ENCODE peak calls at places on chromosomes 2 and 18, in ten cellular contexts. E is psoas muscle, Q is AG04449, L is upper lobe of right lung, Y is IMR-90, J is AG04450, N is PC-3, D is HFF-Myc, X is A549, R is mesothelial cell of epicardium. M is an unnamed sample.

GRCh38 chr2:240646061-240646899 is 21.0 kb downstream of the GPR35 start:
- DNase-seq in E (no peak), Q (no peak), L (no peak), Y (no peak), J (no peak), N (no peak), D (no peak), X (no peak), R (peak), M (no peak)

GRCh38 chr2:112637289-112637660 is 8.5 kb upstream of the SLC20A1 start:
- DNase-seq in E (no peak), Q (no peak), L (no peak), Y (no peak), J (no peak), N (no peak), D (no peak), X (no peak), R (no peak), M (no peak)

GRCh38 chr2:120871016-120871635 is 135.5 kb downstream of the GLI2 start:
- DNase-seq in E (no peak), Q (no peak), L (no peak), Y (no peak), J (no peak), N (no peak), D (no peak), X (no peak), R (no peak), M (no peak)

GRCh38 chr2:128779301-128780095 is 460.8 kb upstream of the HS6ST1 start:
- DNase-seq in E (no peak), Q (no peak), L (peak), Y (no peak), J (no peak), N (no peak), D (no peak), X (no peak), R (no peak), M (no peak)

GRCh38 chr2:164569334-164569733 is 51.9 kb downstream of the GRB14 start:
- DNase-seq in E (no peak), Q (no peak), L (no peak), Y (no peak), J (no peak), N (no peak), D (no peak), X (no peak), R (no peak), M (no peak)

GRCh38 chr18:34857310-34857709 is 147.2 kb downstream of the DTNA start:
- DNase-seq in E (no peak), Q (no peak), L (no peak), Y (no peak), J (no peak), N (peak), D (no peak), X (no peak), R (no peak), M (no peak)

GRCh38 chr2:46780801-46781445 is 134.7 kb downstream of the MCFD2 start:
- DNase-seq in E (no peak), Q (no peak), L (no peak), Y (peak), J (no peak), N (no peak), D (no peak), X (no peak), R (no peak), M (no peak)

GRCh38 chr2:226079677-226080076 is 680.2 kb downstream of the NYAP2 start:
- DNase-seq in E (no peak), Q (peak), L (no peak), Y (peak), J (peak), N (peak), D (peak), X (no peak), R (no peak), M (peak)

GRCh38 chr2:110854355-110855081 is 122.1 kb downstream of the ACOXL start:
- DNase-seq in E (no peak), Q (no peak), L (no peak), Y (no peak), J (no peak), N (peak), D (no peak), X (peak), R (no peak), M (no peak)

GRCh38 chr2:141557329-141558098 is 573.3 kb downstream of the LRP1B start:
- DNase-seq in E (no peak), Q (peak), L (no peak), Y (peak), J (peak), N (peak), D (peak), X (no peak), R (no peak), M (no peak)

GRCh38 chr2:8571286-8571791 is 110.5 kb upstream of the ID2 start:
- DNase-seq in E (no peak), Q (no peak), L (no peak), Y (no peak), J (no peak), N (no peak), D (no peak), X (no peak), R (no peak), M (no peak)

GRCh38 chr2:176582990-176583481 is 313.8 kb downstream of the MTX2 start:
- DNase-seq in E (no peak), Q (peak), L (no peak), Y (peak), J (peak), N (peak), D (peak), X (peak), R (no peak), M (peak)

GRCh38 chr2:30503007-30503691 is 56.1 kb downstream of the LCLAT1 start:
- DNase-seq in E (no peak), Q (no peak), L (no peak), Y (no peak), J (no peak), N (no peak), D (no peak), X (no peak), R (no peak), M (no peak)

GRCh38 chr2:73113634-73113958 is 848 bp upstream of the RAB11FIP5 start:
- DNase-seq in E (no peak), Q (no peak), L (no peak), Y (no peak), J (no peak), N (no peak), D (no peak), X (no peak), R (no peak), M (no peak)

DNA sequence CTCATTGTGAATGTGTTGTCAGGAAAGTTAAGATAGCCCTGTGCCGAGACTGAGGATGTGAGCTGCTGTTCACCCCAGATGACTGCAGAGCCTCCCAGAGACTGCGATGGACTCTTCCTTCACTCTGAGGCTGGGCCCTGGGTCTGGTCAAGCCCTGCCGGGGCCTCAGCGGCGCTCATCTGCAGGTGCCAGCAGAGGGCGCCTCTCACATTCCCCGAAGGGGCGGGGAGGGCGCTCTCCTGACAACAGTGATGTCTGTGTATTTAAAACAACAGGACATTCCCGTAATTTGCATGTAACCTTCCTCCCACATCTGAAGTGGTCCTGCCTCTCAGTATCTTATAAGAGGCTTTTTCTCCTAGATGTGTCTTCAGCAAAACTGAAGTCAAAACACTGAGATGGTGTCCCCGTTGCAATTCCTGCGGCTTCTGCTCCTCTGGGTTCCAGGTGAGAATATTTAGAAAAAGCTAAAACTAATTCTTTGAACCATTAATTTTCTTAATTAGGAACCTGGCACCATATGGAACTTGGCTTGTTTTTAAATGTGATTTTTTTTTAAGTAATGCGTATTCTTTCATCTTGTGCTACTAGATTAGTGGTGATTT is 1377.9 kb downstream of the RPIA start:
- DNase-seq in E (peak), Q (no peak), L (peak), Y (no peak), J (no peak), N (peak), D (no peak), X (peak), R (no peak), M (peak)
- TF ChIP-seq CTCF in E (peak), Q (peak), L (peak), Y (peak), J (peak), N (peak), D (peak), X (peak), R (no peak), M (peak)

DNA sequence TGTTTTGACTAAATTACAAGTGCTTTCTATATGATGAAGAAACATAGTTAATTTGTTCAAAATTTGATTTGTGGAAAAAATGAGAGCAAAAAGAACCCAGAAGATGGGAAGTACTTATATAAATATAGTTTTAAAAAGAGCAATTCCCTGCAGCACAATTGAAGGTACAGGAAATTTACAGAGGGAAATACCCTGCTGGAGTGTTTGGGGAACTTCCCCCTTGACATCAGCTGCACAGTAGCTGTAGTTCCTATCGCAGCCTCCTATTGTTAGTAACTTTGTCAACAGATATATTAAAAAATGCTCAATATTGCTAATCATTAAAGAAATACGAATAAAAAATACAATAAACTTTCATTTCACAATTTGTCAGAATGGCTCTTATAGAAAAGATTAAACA is 1118.8 kb upstream of the ZEB2 start:
- DNase-seq in E (no peak), Q (no peak), L (no peak), Y (no peak), J (no peak), N (peak), D (no peak), X (peak), R (no peak), M (no peak)
- TF ChIP-seq CTCF in E (no peak), Q (no peak), L (peak), Y (no peak), J (peak), N (no peak), D (no peak), X (no peak), R (no peak), M (no peak)

DNA sequence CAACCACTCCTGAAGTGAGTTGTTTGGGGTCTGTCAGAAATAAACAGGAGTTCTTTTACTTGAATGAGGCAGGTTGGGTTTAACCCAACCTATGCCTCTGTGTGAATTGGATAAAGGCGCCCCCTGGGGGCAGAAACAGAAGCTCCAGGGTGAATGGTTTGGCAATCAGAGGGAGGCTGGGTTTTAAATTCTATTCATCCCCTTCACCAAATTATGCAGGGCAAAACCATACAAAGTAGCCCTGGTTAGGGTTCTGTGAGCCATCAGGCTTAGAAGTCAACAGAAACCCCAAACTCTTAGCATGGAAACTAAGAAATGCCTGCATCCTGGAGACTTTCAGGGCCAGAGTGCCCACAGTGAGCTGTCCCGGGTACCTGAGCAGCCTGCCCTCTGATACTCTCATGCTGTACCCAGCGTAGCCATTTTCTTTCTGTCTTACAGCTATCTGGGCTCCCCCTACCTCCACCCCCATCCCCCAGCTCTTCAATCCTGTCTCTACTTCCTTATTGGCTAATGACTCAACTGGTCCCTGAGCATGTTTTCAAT is 241.5 kb downstream of the ICOS start:
- DNase-seq in E (peak), Q (no peak), L (peak), Y (no peak), J (no peak), N (peak), D (no peak), X (no peak), R (no peak), M (no peak)
- TF ChIP-seq CTCF in E (peak), Q (peak), L (peak), Y (peak), J (peak), N (peak), D (peak), X (peak), R (peak), M (peak)

GRCh38 chr2:232479341-232480200 is 8.1 kb downstream of the ECEL1 start:
- DNase-seq in E (no peak), Q (no peak), L (peak), Y (no peak), J (no peak), N (no peak), D (no peak), X (no peak), R (no peak), M (no peak)
- TF ChIP-seq CTCF in E (no peak), Q (no peak), L (no peak), Y (no peak), J (no peak), N (no peak), D (no peak), X (no peak), R (no peak), M (no peak)

GRCh38 chr2:49843314-49843713 is 689.0 kb upstream of the FSHR start:
- DNase-seq in E (no peak), Q (no peak), L (no peak), Y (no peak), J (no peak), N (no peak), D (no peak), X (no peak), R (no peak), M (no peak)

GRCh38 chr2:49836017-49836416 is 681.7 kb upstream of the FSHR start:
- DNase-seq in E (no peak), Q (no peak), L (no peak), Y (no peak), J (no peak), N (no peak), D (no peak), X (no peak), R (no peak), M (no peak)

GRCh38 chr2:49840428-49840975 is 686.2 kb upstream of the FSHR start:
- DNase-seq in E (no peak), Q (no peak), L (no peak), Y (no peak), J (no peak), N (no peak), D (no peak), X (no peak), R (no peak), M (no peak)

GRCh38 chr2:49837894-49838293 is 683.6 kb upstream of the FSHR start:
- DNase-seq in E (no peak), Q (no peak), L (no peak), Y (no peak), J (no peak), N (no peak), D (no peak), X (no peak), R (no peak), M (no peak)

DNA sequence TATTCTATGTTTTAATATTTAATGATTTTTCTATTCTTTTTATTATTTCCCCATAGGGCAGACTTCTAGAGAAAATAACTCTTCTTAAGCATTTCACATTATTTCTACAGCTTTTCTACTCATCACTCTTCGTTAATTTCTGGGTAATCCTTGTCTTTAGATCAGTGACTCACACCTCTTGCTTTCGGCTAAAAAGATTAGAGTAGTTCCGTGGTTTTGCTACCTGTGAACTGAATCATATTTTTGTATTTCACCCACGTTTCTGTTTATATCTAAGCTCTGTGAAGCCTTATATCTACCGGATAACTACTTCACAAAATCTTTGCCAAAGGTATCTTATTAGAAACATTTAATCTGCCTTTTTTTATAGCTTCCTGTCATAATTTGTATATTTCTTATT is 685.5 kb upstream of the FSHR start:
- DNase-seq in E (no peak), Q (no peak), L (no peak), Y (no peak), J (no peak), N (no peak), D (no peak), X (no peak), R (no peak), M (no peak)
- TF ChIP-seq CTCF in E (no peak), Q (no peak), L (no peak), Y (no peak), J (no peak), N (no peak), D (no peak), X (no peak), R (no peak), M (no peak)

DNA sequence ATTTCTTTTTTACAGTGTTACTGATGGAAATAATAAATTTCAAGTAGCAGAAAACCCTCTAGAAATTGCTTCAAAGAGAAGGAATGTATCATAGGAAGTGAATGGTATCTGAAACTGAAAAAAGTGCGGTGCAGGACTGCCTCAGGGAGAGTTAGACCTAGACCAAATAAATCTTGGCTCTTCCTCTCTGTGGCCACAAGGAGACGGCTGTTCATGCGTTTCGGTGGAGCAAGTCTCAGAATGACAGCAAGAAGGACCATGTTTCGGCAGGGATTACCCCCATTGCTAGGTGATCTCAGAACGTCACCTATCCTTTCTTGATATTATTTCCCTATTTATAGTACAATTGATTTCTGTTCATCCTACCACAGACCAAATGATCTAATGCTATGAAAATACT is 522.3 kb downstream of the SOX11 start:
- DNase-seq in E (no peak), Q (no peak), L (no peak), Y (no peak), J (no peak), N (no peak), D (no peak), X (no peak), R (no peak), M (no peak)
- TF ChIP-seq CTCF in E (no peak), Q (no peak), L (no peak), Y (no peak), J (no peak), N (peak), D (no peak), X (no peak), R (peak), M (no peak)

DNA sequence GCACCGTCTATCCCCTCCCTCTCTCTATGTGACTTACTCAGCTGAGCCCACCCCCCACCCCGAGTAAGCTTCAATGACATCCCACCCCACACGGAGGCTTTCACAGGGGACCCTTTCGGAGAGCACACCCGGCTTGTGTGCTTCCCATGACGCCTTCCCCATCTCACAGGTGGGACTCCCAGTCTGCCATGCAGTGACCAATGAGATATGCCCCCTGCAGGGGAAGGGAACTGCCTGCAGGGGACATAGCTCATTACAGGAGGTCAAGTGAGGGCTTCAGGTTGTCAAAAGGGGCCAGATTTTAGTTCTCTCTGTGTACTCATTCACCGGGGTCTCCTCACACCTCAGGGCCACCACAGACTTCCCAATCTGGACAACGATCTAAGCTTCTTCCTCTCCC is 112.6 kb downstream of the GAREM1 start:
- DNase-seq in E (no peak), Q (no peak), L (no peak), Y (no peak), J (no peak), N (no peak), D (no peak), X (no peak), R (no peak), M (no peak)
- TF ChIP-seq CTCF in E (no peak), Q (no peak), L (no peak), Y (no peak), J (no peak), N (peak), D (peak), X (no peak), R (no peak), M (no peak)

DNA sequence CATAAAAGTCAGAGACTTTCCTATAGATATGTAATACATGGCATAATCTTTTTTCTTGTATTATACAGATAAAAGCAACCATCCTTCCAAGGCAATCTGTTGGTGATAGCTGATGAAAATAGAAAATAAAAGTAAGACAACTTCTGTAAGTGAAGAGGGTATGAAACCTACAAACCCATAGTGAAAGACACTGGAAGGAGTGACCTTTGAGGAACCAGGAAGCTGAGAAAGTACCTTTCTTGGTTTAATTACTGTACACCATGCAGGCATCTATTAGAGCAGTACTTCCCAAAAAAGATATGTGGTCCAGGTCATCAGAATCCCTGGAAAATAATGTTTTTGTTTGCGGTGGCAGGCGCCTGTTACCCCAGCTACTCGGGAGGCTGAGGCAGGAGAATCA is 906.6 kb upstream of the KLHL29 start:
- DNase-seq in E (no peak), Q (no peak), L (no peak), Y (no peak), J (no peak), N (no peak), D (no peak), X (no peak), R (no peak), M (no peak)
- TF ChIP-seq CTCF in E (no peak), Q (no peak), L (no peak), Y (no peak), J (no peak), N (no peak), D (no peak), X (no peak), R (no peak), M (no peak)

GRCh38 chr18:476368-476767 is 24.1 kb downstream of the COLEC12 start:
- DNase-seq in E (no peak), Q (no peak), L (no peak), Y (no peak), J (no peak), N (no peak), D (no peak), X (no peak), R (no peak), M (no peak)
- TF ChIP-seq CTCF in E (no peak), Q (no peak), L (no peak), Y (no peak), J (no peak), N (peak), D (no peak), X (no peak), R (no peak), M (no peak)

GRCh38 chr2:236820763-236821344 is 251.2 kb downstream of the ACKR3 start:
- DNase-seq in E (no peak), Q (no peak), L (no peak), Y (no peak), J (no peak), N (no peak), D (no peak), X (no peak), R (no peak), M (no peak)

GRCh38 chr2:236818281-236819045 is 248.8 kb downstream of the ACKR3 start:
- DNase-seq in E (no peak), Q (no peak), L (no peak), Y (no peak), J (no peak), N (no peak), D (no peak), X (no peak), R (no peak), M (no peak)

GRCh38 chr2:236815746-236816145 is 246.1 kb downstream of the ACKR3 start:
- DNase-seq in E (no peak), Q (no peak), L (no peak), Y (no peak), J (no peak), N (no peak), D (no peak), X (no peak), R (no peak), M (no peak)

GRCh38 chr2:236816197-236817170 is 246.9 kb downstream of the ACKR3 start:
- DNase-seq in E (no peak), Q (no peak), L (no peak), Y (no peak), J (no peak), N (no peak), D (no peak), X (no peak), R (no peak), M (no peak)

GRCh38 chr2:236819275-236820002 is 249.8 kb downstream of the ACKR3 start:
- DNase-seq in E (no peak), Q (no peak), L (no peak), Y (no peak), J (no peak), N (no peak), D (no peak), X (no peak), R (no peak), M (no peak)
- TF ChIP-seq CTCF in E (no peak), Q (no peak), L (no peak), Y (no peak), J (no peak), N (peak), D (no peak), X (no peak), R (no peak), M (no peak)

M was measured in AG09319.